ENCODE peak calls at places on chromosomes 11 and 22, in ten cellular contexts. I is HuH-7; V is astrocyte of the spinal cord; L is iPS DF 6.9; F is NCI-H1436; N is skeletal muscle cell; E is activated CD4-positive, alpha-beta T cell treated with anti-CD3 and anti-CD28 coated beads, Interleukin-2, amount 50 U/mL, for 48 hours; D is mesendoderm; M is mammary epithelial cell; H is pancreas. O is an unnamed sample.

GRCh38 chr11:84536456-84536855 is 1090.7 kb downstream of the DLG2 start:
- DNase-seq in I (no peak), L (no peak), F (no peak), H (no peak), V (no peak), D (no peak), M (no peak), N (no peak), E (no peak), O (no peak)

GRCh38 chr22:32083814-32084213 is 40.8 kb downstream of the SLC5A1 start:
- DNase-seq in I (no peak), L (no peak), M (no peak), N (no peak), V (no peak), H (no peak), D (no peak), F (no peak), E (no peak), O (no peak)

GRCh38 chr22:38786631-38787030 is 7.3 kb downstream of the DNAL4 start:
- DNase-seq in D (no peak), L (no peak), F (no peak), M (no peak), I (no peak), V (no peak), H (no peak), N (no peak), E (no peak), O (no peak)

GRCh38 chr22:17552737-17553136 is 10.6 kb upstream of the SLC25A18 start:
- DNase-seq in M (no peak), F (no peak), V (no peak), I (no peak), E (no peak), D (no peak), H (no peak), L (no peak), N (no peak), O (no peak)

GRCh38 chr11:48900131-48900800 is 83.4 kb downstream of the TRIM51G start:
- DNase-seq in N (no peak), D (no peak), F (no peak), E (no peak), V (no peak), L (no peak), I (no peak), M (no peak), H (peak; percentile 61), O (no peak)

GRCh38 chr22:46050916-46051614 is 74.1 kb upstream of the WNT7B start:
- DNase-seq in V (no peak), D (no peak), M (no peak), I (no peak), N (no peak), E (no peak), H (peak; percentile 58), F (no peak), L (no peak), O (no peak)

GRCh38 chr11:20388096-20389055 is 860 bp downstream of the PRMT3 start:
- DNase-seq in H (no peak), E (no peak), V (peak; percentile 23), M (no peak), F (no peak), L (no peak), D (peak; percentile 17), I (peak; percentile 11), N (no peak), O (no peak)

GRCh38 chr11:64814712-64815187 is 4.4 kb upstream of the MEN1 start:
- DNase-seq in F (no peak), E (no peak), N (no peak), I (no peak), D (no peak), M (no peak), V (no peak), L (no peak), H (no peak), O (peak; percentile 36)

GRCh38 chr11:129268371-129268770 is 76.2 kb upstream of the ARHGAP32 start:
- DNase-seq in M (no peak), N (no peak), L (no peak), D (no peak), E (no peak), H (no peak), I (no peak), V (no peak), F (no peak), O (no peak)

GRCh38 chr11:123611698-123612097 is 42.7 kb downstream of the SCN3B start:
- DNase-seq in M (no peak), L (no peak), E (no peak), H (no peak), N (no peak), F (no peak), V (no peak), I (no peak), D (no peak), O (no peak)

GRCh38 chr11:77072851-77073327 is 6.1 kb downstream of the CAPN5 start:
- DNase-seq in D (no peak), N (no peak), H (no peak), E (no peak), I (no peak), M (no peak), F (no peak), V (no peak), L (no peak), O (no peak)

GRCh38 chr11:71112990-71113389 is 139.4 kb downstream of the SHANK2 start:
- DNase-seq in V (no peak), L (no peak), I (no peak), F (no peak), N (no peak), M (no peak), H (no peak), E (no peak), D (peak; percentile 9), O (no peak)

GRCh38 chr22:31734512-31734911 is 15.4 kb downstream of the PRR14L start:
- DNase-seq in M (peak; percentile 80), D (peak; percentile 51), F (no peak), H (no peak), V (peak; percentile 61), E (no peak), I (no peak), N (peak; percentile 44), L (no peak), O (no peak)

GRCh38 chr11:8383627-8384026 is 119.9 kb upstream of the LMO1 start:
- DNase-seq in F (no peak), N (no peak), I (no peak), L (no peak), V (no peak), E (no peak), D (no peak), M (no peak), H (no peak), O (no peak)

GRCh38 chr22:38202437-38203089 is 769 bp downstream of the MAFF start:
- DNase-seq in V (peak; percentile 90), N (peak; percentile 93), F (peak; percentile 23), H (peak; percentile 93), E (peak; percentile 66), I (no peak), M (peak; percentile 76), L (no peak), D (peak; percentile 70), O (peak; percentile 75)

GRCh38 chr11:36469881-36470802 is 39.9 kb downstream of the TRAF6 start:
- DNase-seq in L (no peak), I (no peak), D (no peak), E (no peak), V (peak; percentile 86), H (no peak), F (no peak), M (peak; percentile 12), N (peak; percentile 65), O (no peak)

GRCh38 chr11:121482231-121483129 is 29.7 kb upstream of the SORL1-AS1 start:
- DNase-seq in M (no peak), E (peak; percentile 43), F (no peak), V (no peak), H (no peak), D (peak; percentile 75), N (no peak), I (no peak), L (no peak), O (no peak)

GRCh38 chr22:24543068-24543675 is 11.8 kb downstream of the GUCD1 start:
- DNase-seq in M (no peak), D (no peak), H (peak; percentile 57), V (no peak), N (no peak), I (no peak), E (no peak), L (no peak), F (no peak), O (no peak)

GRCh38 chr22:23826510-23827350 is 12.1 kb downstream of the DERL3 start:
- DNase-seq in H (no peak), N (peak; percentile 67), V (peak; percentile 9), L (no peak), I (no peak), D (no peak), E (no peak), F (no peak), M (no peak), O (no peak)

GRCh38 chr11:13183094-13183825 is 94.3 kb upstream of the BMAL1 start:
- DNase-seq in I (peak; percentile 20), E (no peak), N (no peak), M (peak; percentile 77), L (no peak), H (no peak), D (peak; percentile 32), F (peak; percentile 16), V (peak; percentile 47), O (peak; percentile 50)

GRCh38 chr11:62710001-62710345 is 2.5 kb downstream of the GNG3 start:
- DNase-seq in D (no peak), L (no peak), N (no peak), E (no peak), V (no peak), I (no peak), M (no peak), F (no peak), H (no peak), O (no peak)

GRCh38 chr22:29886601-29887000 is 3.6 kb downstream of the MTMR3 start:
- DNase-seq in V (no peak), E (no peak), D (no peak), F (no peak), N (no peak), M (no peak), H (no peak), L (no peak), I (no peak), O (no peak)

GRCh38 chr11:17563248-17563647 is 16.2 kb downstream of the OTOG start:
- DNase-seq in M (peak; percentile 2), H (no peak), N (no peak), E (no peak), F (no peak), V (no peak), L (no peak), D (peak; percentile 75), I (no peak), O (peak; percentile 27)

GRCh38 chr11:45677811-45678515 is 12.5 kb upstream of the CHST1 start:
- DNase-seq in F (no peak), N (no peak), H (no peak), V (no peak), I (no peak), E (no peak), D (no peak), L (no peak), M (no peak), O (no peak)

GRCh38 chr22:44201556-44202129 is 20.9 kb downstream of the PARVG start:
- DNase-seq in N (no peak), L (no peak), H (peak; percentile 36), D (no peak), M (no peak), E (no peak), I (no peak), F (no peak), V (no peak), O (no peak)

GRCh38 chr11:125069008-125069407 is 5.9 kb downstream of the SLC37A2 start:
- DNase-seq in E (no peak), D (no peak), M (peak; percentile 32), F (no peak), H (no peak), I (no peak), L (no peak), V (no peak), N (no peak), O (no peak)

GRCh38 chr11:95419915-95420314 is 188.9 kb upstream of the SESN3 start:
- DNase-seq in L (no peak), M (peak; percentile 83), I (no peak), H (no peak), V (peak; percentile 53), F (no peak), D (no peak), E (no peak), N (peak; percentile 64), O (no peak)